ENCODE peak calls at places on chromosome 18, in five cellular contexts. P is activated naive CD4-positive, alpha-beta T cell; D is activated T-helper 1 cell treated with Interleukin-2 at 50 U/mL for 16 hours; H is HEK293T; X is WTC11. O is an unnamed sample.

GRCh38 chr18:48453330-48454063 is 44.3 kb upstream of the ZBTB7C start:
- DNase-seq in D (no peak), X (no peak), P (no peak), H (no peak), O (no peak)

GRCh38 chr18:57943723-57944122 is 100.3 kb upstream of the NEDD4L start:
- DNase-seq in H (no peak), D (no peak), P (no peak), X (no peak), O (no peak)

GRCh38 chr18:56374005-56374655 is 264.3 kb downstream of the TXNL1 start:
- DNase-seq in X (no peak), H (no peak), D (no peak), P (no peak), O (no peak)

GRCh38 chr18:60067426-60068210 is 167.8 kb downstream of the PMAIP1 start:
- DNase-seq in X (no peak), D (no peak), P (no peak), H (no peak), O (no peak)

GRCh38 chr18:60794802-60795201 is 422.2 kb upstream of the MC4R start:
- DNase-seq in H (no peak), D (no peak), P (no peak), X (no peak), O (peak; percentile 25)

GRCh38 chr18:23067236-23067635 is 68.0 kb upstream of the CABLES1 start:
- DNase-seq in X (no peak), D (no peak), H (no peak), P (no peak), O (no peak)

GRCh38 chr18:22505136-22505535 is 87.4 kb upstream of the CTAGE1 start:
- DNase-seq in X (no peak), P (no peak), D (no peak), H (no peak), O (no peak)

GRCh38 chr18:37397814-37398213 is 167.8 kb downstream of the CELF4 start:
- DNase-seq in X (no peak), P (no peak), H (no peak), D (no peak), O (no peak)

GRCh38 chr18:9079863-9080528 is 22.5 kb upstream of the NDUFV2 start:
- DNase-seq in P (no peak), H (no peak), D (no peak), X (no peak), O (no peak)

GRCh38 chr18:22475426-22476100 is 57.8 kb upstream of the CTAGE1 start:
- DNase-seq in H (no peak), D (no peak), X (no peak), P (no peak), O (no peak)

GRCh38 chr18:77495982-77496690 is 246.5 kb downstream of the GALR1 start:
- DNase-seq in D (no peak), H (no peak), X (no peak), P (no peak), O (no peak)

GRCh38 chr18:69658137-69658536 is 257.4 kb downstream of the DOK6 start:
- DNase-seq in D (no peak), P (no peak), X (no peak), H (no peak), O (no peak)

GRCh38 chr18:70422061-70422965 is 133.5 kb downstream of the SOCS6 start:
- DNase-seq in D (no peak), H (no peak), X (no peak), P (no peak), O (no peak)

GRCh38 chr18:63096327-63096874 is 223.2 kb downstream of the BCL2 start:
- DNase-seq in D (no peak), P (no peak), X (no peak), H (no peak), O (no peak)

GRCh38 chr18:48229445-48230052 is 179.6 kb downstream of the ZBTB7C start:
- DNase-seq in P (no peak), D (no peak), H (no peak), X (peak; percentile 28), O (peak; percentile 67)

GRCh38 chr18:10892801-10893595 is 256.4 kb downstream of the PIEZO2 start:
- DNase-seq in H (no peak), X (no peak), D (no peak), P (no peak), O (no peak)

GRCh38 chr18:26854292-26854881 is 11.1 kb downstream of the AQP4 start:
- DNase-seq in D (no peak), X (no peak), H (no peak), P (no peak), O (no peak)

GRCh38 chr18:58349650-58350049 is 279.2 kb downstream of the ALPK2 start:
- DNase-seq in D (no peak), X (no peak), P (no peak), H (no peak), O (no peak)

GRCh38 chr18:45974088-45974536 is 7.0 kb upstream of the EPG5 start:
- DNase-seq in H (peak; percentile 34), P (no peak), X (peak; percentile 40), D (peak; percentile 24), O (peak; percentile 69)

GRCh38 chr18:43961713-43962112 is 684.4 kb upstream of the SYT4 start:
- DNase-seq in X (no peak), H (no peak), P (no peak), D (no peak), O (no peak)

GRCh38 chr18:48293954-48294893 is 115.0 kb downstream of the ZBTB7C start:
- DNase-seq in H (no peak), P (no peak), D (no peak), X (no peak), O (peak; percentile 71)